ENCODE peak calls at places on chromosomes 13 and 19, in nine cellular contexts. J, R, W, V, I, D, L, N and Y are unnamed samples.

GRCh38 chr13:113410472-113411201 is 42.7 kb downstream of the ADPRHL1 start:
- DNase-seq in J (no peak), R (peak), W (no peak), V (no peak), I (peak), D (peak), L (peak), N (no peak), Y (peak)

GRCh38 chr13:99071211-99071610 is 93.3 kb upstream of the DOCK9 start:
- DNase-seq in J (no peak), R (no peak), W (no peak), V (no peak), I (no peak), D (no peak), L (no peak), N (no peak), Y (no peak)

GRCh38 chr19:55173717-55174409 is 6.2 kb downstream of the SYT5 start:
- DNase-seq in J (no peak), R (peak), W (no peak), V (no peak), I (no peak), D (peak), L (no peak), N (no peak), Y (no peak)

GRCh38 chr19:28744014-28744413 is 468.9 kb downstream of the UQCRFS1 start:
- DNase-seq in J (no peak), R (no peak), W (no peak), V (no peak), I (no peak), D (no peak), L (no peak), N (no peak), Y (no peak)

GRCh38 chr13:97849305-97849704 is 104.2 kb upstream of the IPO5 start:
- DNase-seq in J (no peak), R (peak), W (no peak), V (no peak), I (no peak), D (peak), L (no peak), N (no peak), Y (peak)

GRCh38 chr13:30477346-30478235 is 11.9 kb upstream of the HMGB1 start:
- DNase-seq in J (no peak), R (no peak), W (no peak), V (no peak), I (no peak), D (no peak), L (no peak), N (no peak), Y (no peak)

GRCh38 chr19:50455992-50456391 is 20.3 kb upstream of the EMC10 start:
- DNase-seq in J (no peak), R (no peak), W (no peak), V (no peak), I (no peak), D (no peak), L (no peak), N (no peak), Y (no peak)

GRCh38 chr19:343941-344624 is 513 bp downstream of the MIER2 start:
- DNase-seq in J (peak), R (peak), W (no peak), V (no peak), I (no peak), D (peak), L (peak), N (no peak), Y (no peak)

GRCh38 chr13:66462187-66462586 is 767.9 kb downstream of the PCDH9 start:
- DNase-seq in J (no peak), R (no peak), W (no peak), V (no peak), I (no peak), D (peak), L (no peak), N (no peak), Y (no peak)

GRCh38 chr13:83498486-83499190 is 383.6 kb downstream of the SLITRK1 start:
- DNase-seq in J (no peak), R (peak), W (no peak), V (no peak), I (no peak), D (peak), L (peak), N (no peak), Y (no peak)

GRCh38 chr13:52851153-52851962 is 2.9 kb upstream of the PCDH8 start:
- DNase-seq in J (no peak), R (peak), W (no peak), V (no peak), I (no peak), D (peak), L (no peak), N (no peak), Y (no peak)

GRCh38 chr19:53958168-53958571 is 4.6 kb upstream of the CACNG8 start:
- DNase-seq in J (no peak), R (no peak), W (no peak), V (no peak), I (no peak), D (peak), L (no peak), N (peak), Y (no peak)

GRCh38 chr13:33392794-33393371 is 107.3 kb upstream of the STARD13 start:
- DNase-seq in J (no peak), R (no peak), W (no peak), V (no peak), I (no peak), D (peak), L (no peak), N (no peak), Y (no peak)

GRCh38 chr19:611506-611869 is 21.8 kb downstream of the HCN2 start:
- DNase-seq in J (no peak), R (peak), W (no peak), V (no peak), I (no peak), D (no peak), L (peak), N (no peak), Y (peak)

GRCh38 chr13:30049692-30050091 is 199.3 kb upstream of the UBL3 start:
- DNase-seq in J (no peak), R (no peak), W (no peak), V (no peak), I (no peak), D (no peak), L (no peak), N (no peak), Y (no peak)

GRCh38 chr19:18412610-18413239 is 6.5 kb upstream of the SSBP4 start:
- DNase-seq in J (no peak), R (no peak), W (no peak), V (no peak), I (no peak), D (no peak), L (no peak), N (no peak), Y (no peak)